ENCODE peak calls at places on chromosomes 2 and 18, in nine cellular contexts. L is upper lobe of right lung; P is CD8-positive, alpha-beta T cell; M is left ventricle myocardium inferior; O is lower lobe of right lung; E is colonic mucosa; Y is psoas muscle; S is sigmoid colon; H is stomach. B is an unnamed sample.

GRCh38 chr2:110674620-110675555 is 3.0 kb downstream of the BUB1 start:
- DNase-seq in S (no peak), L (no peak), O (peak; percentile 51), H (peak; percentile 34), E (peak; percentile 29), Y (no peak), P (no peak), M (no peak), B (no peak)

GRCh38 chr2:2161871-2162653 is 169.0 kb downstream of the MYT1L start:
- DNase-seq in L (no peak), Y (no peak), S (no peak), P (no peak), E (no peak), O (no peak), H (no peak), M (no peak), B (no peak)

GRCh38 chr2:100563407-100564247 is 834 bp downstream of the PDCL3 start:
- DNase-seq in P (no peak), H (no peak), E (no peak), S (peak; percentile 64), M (no peak), O (no peak), L (no peak), Y (no peak), B (no peak)

GRCh38 chr18:26614374-26614773 is 66.0 kb upstream of the KCTD1 start:
- DNase-seq in S (no peak), E (no peak), O (no peak), Y (no peak), M (no peak), L (no peak), H (no peak), P (no peak), B (no peak)

GRCh38 chr2:383888-384287 is 96.0 kb upstream of the ALKAL2 start:
- DNase-seq in P (no peak), L (no peak), S (no peak), E (peak; percentile 58), M (no peak), H (no peak), Y (no peak), O (no peak), B (peak; percentile 83)

GRCh38 chr18:72898870-72899840 is 31.4 kb upstream of the NETO1 start:
- DNase-seq in L (no peak), H (no peak), S (no peak), E (no peak), Y (no peak), O (no peak), P (no peak), M (no peak), B (no peak)

GRCh38 chr2:38709515-38710194 is 41.5 kb downstream of the SRSF7 start:
- DNase-seq in E (no peak), H (no peak), M (no peak), P (no peak), O (no peak), S (no peak), L (no peak), Y (no peak), B (no peak)

GRCh38 chr2:191386938-191387536 is 141.8 kb downstream of the MYO1B start:
- DNase-seq in O (no peak), H (no peak), L (no peak), E (no peak), M (no peak), Y (no peak), P (no peak), S (no peak), B (no peak)

GRCh38 chr2:158782616-158783015 is 12.5 kb upstream of the DAPL1 start:
- DNase-seq in E (no peak), S (no peak), H (no peak), O (no peak), L (no peak), Y (no peak), P (no peak), M (no peak), B (no peak)

GRCh38 chr2:96860065-96861029 is 2.5 kb upstream of the ANKRD39 start:
- DNase-seq in P (no peak), S (peak; percentile 75), L (no peak), O (no peak), H (no peak), M (no peak), E (no peak), Y (peak; percentile 59), B (peak; percentile 76)

GRCh38 chr2:227377461-227378351 is 1.4 kb downstream of the TM4SF20 start:
- DNase-seq in L (no peak), P (no peak), O (no peak), M (no peak), H (no peak), E (no peak), S (no peak), Y (no peak), B (no peak)

GRCh38 chr2:227374158-227374557 is 4.9 kb downstream of the TM4SF20 start:
- DNase-seq in O (no peak), S (no peak), P (no peak), Y (no peak), L (no peak), H (no peak), M (no peak), E (no peak), B (no peak)

GRCh38 chr2:227378371-227378782 is 729 bp downstream of the TM4SF20 start:
- DNase-seq in E (no peak), M (no peak), O (no peak), L (no peak), H (no peak), Y (no peak), P (no peak), S (no peak), B (no peak)

GRCh38 chr2:227379095-227379494 is at the start of gene TM4SF20:
- DNase-seq in Y (no peak), O (no peak), M (no peak), H (no peak), E (peak; percentile 36), L (no peak), S (no peak), P (no peak), B (no peak)

GRCh38 chr2:227376911-227377396 is 2.2 kb downstream of the TM4SF20 start:
- DNase-seq in Y (no peak), M (no peak), L (no peak), S (no peak), E (peak; percentile 64), P (no peak), O (no peak), H (peak; percentile 30), B (no peak)
- H3K4me1 ChIP-seq in Y (no peaks in the 10 kb centered on the region), M (no peaks in the 10 kb centered on the region), L (no peaks in the 10 kb centered on the region), S (no peaks in the 10 kb centered on the region), E (no peaks in the 10 kb centered on the region), P (no peaks in the 10 kb centered on the region), O (no peaks in the 10 kb centered on the region), H (no peaks in the 10 kb centered on the region), B (no peaks in the 10 kb centered on the region)

GRCh38 chr2:86442642-86443005 is 1.5 kb downstream of the KDM3A start:
- DNase-seq in E (peak; percentile 88), S (peak; percentile 96), L (peak; percentile 74), P (peak; percentile 52), M (peak; percentile 73), Y (peak; percentile 83), O (peak; percentile 80), H (peak; percentile 66), B (peak; percentile 87)
- TF ChIP-seq CTCF in E (no peak), S (no peak), L (no peak), P (no peak), M (peak; percentile 18), Y (no peak), O (no peak), H (no peak), B (no peak)

GRCh38 chr2:120866483-120867140 is 130.9 kb downstream of the GLI2 start:
- DNase-seq in E (no peak), O (peak; percentile 30), P (no peak), Y (peak; percentile 56), L (peak; percentile 40), M (no peak), S (peak; percentile 69), H (no peak), B (no peak)

GRCh38 chr2:120865656-120866055 is 130.0 kb downstream of the GLI2 start:
- DNase-seq in O (peak; percentile 23), E (no peak), M (no peak), H (no peak), S (peak; percentile 59), L (no peak), Y (peak; percentile 23), P (no peak), B (no peak)

GRCh38 chr2:120864981-120865380 is 129.3 kb downstream of the GLI2 start:
- DNase-seq in H (no peak), Y (peak; percentile 61), L (peak; percentile 54), M (no peak), P (no peak), O (peak; percentile 24), E (no peak), S (peak; percentile 72), B (peak; percentile 39)

GRCh38 chr2:120867290-120868231 is 131.9 kb downstream of the GLI2 start:
- DNase-seq in Y (peak; percentile 92), E (peak; percentile 49), M (peak; percentile 76), S (peak; percentile 93), P (no peak), L (peak; percentile 84), H (peak; percentile 63), O (peak; percentile 77), B (peak; percentile 91)

GRCh38 chr2:120866071-120866470 is 130.4 kb downstream of the GLI2 start:
- DNase-seq in M (no peak), E (no peak), H (no peak), P (no peak), L (peak; percentile 43), S (no peak), Y (peak; percentile 39), O (peak; percentile 21), B (no peak)
- H3K4me1 ChIP-seq in M (peaks cover 21% of the 10 kb centered on the region), E (peaks cover 4% of the 10 kb centered on the region), H (peaks cover 17% of the 10 kb centered on the region), P (no peaks in the 10 kb centered on the region), L (no peaks in the 10 kb centered on the region), S (no peaks in the 10 kb centered on the region), Y (peaks cover 9% of the 10 kb centered on the region), O (peaks cover 18% of the 10 kb centered on the region), B (peaks cover 10% of the 10 kb centered on the region)

GRCh38 chr2:153866595-153866994 is 5.1 kb upstream of the GALNT13 start:
- DNase-seq in E (no peak), L (no peak), S (no peak), O (no peak), M (no peak), Y (no peak), H (no peak), P (no peak), B (no peak)

GRCh38 chr2:153871231-153872221 is at the start of gene GALNT13:
- DNase-seq in L (peak; percentile 79), E (peak; percentile 26), M (peak; percentile 27), O (peak; percentile 60), S (peak; percentile 70), P (no peak), Y (no peak), H (no peak), B (peak; percentile 73)

GRCh38 chr2:153873062-153874048 is 1.6 kb downstream of the GALNT13 start:
- DNase-seq in L (peak; percentile 51), E (no peak), Y (no peak), O (peak; percentile 26), P (no peak), S (no peak), M (no peak), H (no peak), B (peak; percentile 49)

GRCh38 chr2:153872311-153873061 is 764 bp downstream of the GALNT13 start:
- DNase-seq in O (peak; percentile 28), P (no peak), Y (no peak), M (no peak), L (peak; percentile 53), S (no peak), H (no peak), E (no peak), B (peak; percentile 61)

GRCh38 chr2:153870308-153870707 is 1.4 kb upstream of the GALNT13 start:
- DNase-seq in E (no peak), O (no peak), H (no peak), L (no peak), P (no peak), Y (no peak), M (no peak), S (no peak), B (no peak)
- TF ChIP-seq CTCF in E (no peak), O (no peak), H (no peak), L (no peak), P (no peak), Y (no peak), M (no peak), S (no peak), B (no peak)

B was measured in kidney.